ENCODE peak calls at places on chromosomes 16 and 17, in six cellular contexts. K is left ventricle myocardium inferior, Y is psoas muscle, X is cardiac muscle cell, I is AG04449, V is ovary. O is an unnamed sample.

GRCh38 chr16:20084624-20085226 is 11.0 kb upstream of the GPR139 start:
- DNase-seq in I (no peak), V (no peak), K (no peak), X (no peak), Y (no peak), O (no peak)

GRCh38 chr17:382644-383533 is 30.3 kb upstream of the RPH3AL start:
- DNase-seq in I (peak), X (peak), V (no peak), K (no peak), Y (no peak), O (peak)

GRCh38 chr17:81868674-81869220 is 2.4 kb downstream of the ARHGDIA start:
- DNase-seq in K (no peak), Y (peak), X (peak), I (peak), V (peak), O (no peak)

GRCh38 chr16:1158456-1159324 is 5.8 kb downstream of the CACNA1H start:
- DNase-seq in I (no peak), V (peak), X (peak), K (peak), Y (peak), O (no peak)

GRCh38 chr17:76262732-76263344 is 2.3 kb upstream of the UBALD2 start:
- DNase-seq in K (no peak), X (no peak), I (no peak), Y (peak), V (no peak), O (no peak)

GRCh38 chr17:15409721-15410247 is 57.6 kb downstream of the CDRT4 start:
- DNase-seq in Y (peak), X (peak), K (peak), V (peak), I (peak), O (peak)

GRCh38 chr17:32723310-32723955 is 153.5 kb downstream of the MYO1D start:
- DNase-seq in V (no peak), X (peak), Y (no peak), I (no peak), K (peak), O (no peak)

GRCh38 chr17:38706625-38707298 is 1.7 kb downstream of the MLLT6 start:
- DNase-seq in Y (no peak), X (no peak), I (no peak), V (no peak), K (no peak), O (no peak)

GRCh38 chr17:18362509-18363020 is 785 bp downstream of the SHMT1 start:
- DNase-seq in K (peak), V (peak), Y (peak), X (peak), I (no peak), O (peak)

GRCh38 chr17:59565959-59566324 is 532 bp downstream of the DHX40 start:
- DNase-seq in V (peak), Y (peak), I (peak), K (peak), X (peak), O (peak)

GRCh38 chr16:85176541-85177447 is 64.5 kb upstream of the CIBAR2 start:
- DNase-seq in I (no peak), X (no peak), V (peak), Y (no peak), K (no peak), O (no peak)

GRCh38 chr17:36742267-36743000 is 141.1 kb downstream of the MRM1 start:
- DNase-seq in V (no peak), I (no peak), Y (no peak), X (no peak), K (no peak), O (no peak)

GRCh38 chr17:72657467-72658317 is 434.8 kb downstream of the SLC39A11 start:
- DNase-seq in V (no peak), Y (no peak), K (no peak), X (no peak), I (no peak), O (no peak)

GRCh38 chr16:65621640-65622039 is 499.8 kb upstream of the CDH11 start:
- DNase-seq in I (no peak), K (peak), V (no peak), Y (no peak), X (peak), O (no peak)

GRCh38 chr17:28174352-28175046 is 132.0 kb downstream of the NLK start:
- DNase-seq in K (no peak), Y (no peak), X (no peak), V (no peak), I (no peak), O (no peak)

GRCh38 chr16:30474684-30475083 is 2.1 kb downstream of the ITGAL start:
- DNase-seq in I (no peak), Y (no peak), X (no peak), V (no peak), K (no peak), O (no peak)
- H3K4me3 ChIP-seq in I (no peak), Y (no peak), X (no peak), V (no peak), K (no peak), O (no peak)

GRCh38 chr16:73166394-73166971 is 118.6 kb upstream of the ZFHX3 start:
- DNase-seq in I (no peak), K (no peak), V (no peak), Y (no peak), X (peak), O (no peak)

GRCh38 chr16:73170587-73170986 is 122.7 kb upstream of the ZFHX3 start:
- DNase-seq in I (no peak), Y (no peak), X (no peak), V (no peak), K (no peak), O (no peak)

GRCh38 chr16:73171380-73171779 is 123.5 kb upstream of the ZFHX3 start:
- DNase-seq in K (no peak), X (no peak), I (no peak), Y (no peak), V (no peak), O (no peak)

GRCh38 chr16:73163238-73163795 is 115.4 kb upstream of the ZFHX3 start:
- DNase-seq in X (peak), I (no peak), Y (no peak), K (no peak), V (no peak), O (no peak)

DNA sequence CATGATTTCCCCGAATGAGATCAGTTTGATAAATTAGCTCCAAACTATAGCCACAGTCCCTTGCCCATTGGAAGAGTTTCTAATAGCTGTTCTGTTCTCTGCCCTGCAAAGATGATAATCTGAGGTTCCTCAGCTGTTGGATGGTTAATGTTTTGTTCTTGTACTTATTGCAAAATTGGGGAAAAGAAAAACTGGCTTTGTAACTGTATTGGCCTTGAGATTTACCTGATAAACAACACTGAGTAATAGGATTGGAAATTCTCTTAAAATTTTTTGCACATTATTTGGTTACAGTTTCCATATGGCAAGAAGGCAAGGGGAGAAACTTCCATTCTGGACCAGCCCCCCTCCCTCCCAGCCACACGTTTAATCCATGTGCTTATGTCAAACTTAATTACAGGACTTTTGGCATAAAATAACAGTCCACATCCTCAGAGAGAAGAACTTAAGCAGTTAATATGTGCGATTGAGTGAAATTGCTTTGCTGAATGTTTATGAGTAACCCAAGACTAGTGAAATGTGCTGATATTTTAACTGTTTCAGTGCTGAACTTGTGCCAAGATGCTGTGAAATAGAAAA is 119.1 kb upstream of the ZFHX3 start:
- DNase-seq in V (no peak), Y (no peak), K (no peak), X (peak), I (no peak), O (peak)
- H3K4me3 ChIP-seq in V (peak), Y (no peak), K (peak), X (no peak), I (no peak), O (no peak)

GRCh38 chr17:66178642-66179041 is 13.3 kb downstream of the CEP112 start:
- DNase-seq in V (no peak), Y (no peak), I (no peak), K (no peak), X (no peak), O (no peak)
- H3K4me3 ChIP-seq in V (no peak), Y (no peak), I (no peak), K (no peak), X (no peak), O (no peak)

GRCh38 chr16:12120331-12120981 is 143.9 kb downstream of the SNX29 start:
- DNase-seq in Y (no peak), K (peak), I (peak), X (peak), V (no peak), O (no peak)
- H3K4me3 ChIP-seq in Y (no peak), K (peak), I (no peak), X (no peak), V (no peak), O (no peak)

GRCh38 chr17:68197091-68197996 is 50.5 kb upstream of the AMZ2 start:
- DNase-seq in K (peak), Y (peak), V (no peak), I (no peak), X (no peak), O (no peak)

GRCh38 chr17:68198931-68199836 is 48.7 kb upstream of the AMZ2 start:
- DNase-seq in I (no peak), V (no peak), Y (peak), X (no peak), K (no peak), O (no peak)

GRCh38 chr17:68195667-68196393 is 52.0 kb upstream of the AMZ2 start:
- DNase-seq in X (no peak), I (no peak), K (peak), Y (peak), V (peak), O (no peak)

GRCh38 chr17:68197997-68198930 is 49.6 kb upstream of the AMZ2 start:
- DNase-seq in Y (no peak), I (no peak), K (no peak), V (no peak), X (no peak), O (no peak)

GRCh38 chr17:68196394-68197090 is 51.3 kb upstream of the AMZ2 start:
- DNase-seq in X (no peak), I (no peak), V (no peak), K (no peak), Y (no peak), O (no peak)
- H3K4me3 ChIP-seq in X (peak), I (no peak), V (peak), K (peak), Y (peak), O (no peak)

GRCh38 chr16:49284962-49285361 is 3.3 kb upstream of the CBLN1 start:
- DNase-seq in K (no peak), I (no peak), V (no peak), Y (no peak), X (no peak), O (no peak)

GRCh38 chr16:49282690-49283375 is 1.2 kb upstream of the CBLN1 start:
- DNase-seq in I (no peak), X (no peak), V (no peak), K (no peak), Y (no peak), O (no peak)

GRCh38 chr16:49281481-49281842 is at the start of gene CBLN1:
- DNase-seq in X (no peak), V (no peak), K (no peak), I (no peak), Y (no peak), O (no peak)

GRCh38 chr16:49281843-49282642 is 405 bp upstream of the CBLN1 start:
- DNase-seq in I (no peak), Y (peak), K (peak), X (peak), V (no peak), O (peak)

GRCh38 chr16:49283376-49284049 is 1.9 kb upstream of the CBLN1 start:
- DNase-seq in V (no peak), K (no peak), X (no peak), I (no peak), Y (no peak), O (no peak)
- H3K4me3 ChIP-seq in V (no peak), K (peak), X (peak), I (no peak), Y (peak), O (no peak)

O was measured in retinal pigment epithelial cell.